ENCODE peak calls at places on chromosomes 3 and 15, in four cellular contexts. P, B, A and G are unnamed samples.

GRCh38 chr15:85751731-85752421 is 42.8 kb downstream of the KLHL25 start:
- DNase-seq in A (no peak), B (no peak), P (no peak), G (no peak)

GRCh38 chr3:54243262-54243931 is 121.0 kb downstream of the CACNA2D3 start:
- DNase-seq in B (no peak), A (no peak), P (peak; percentile 3), G (peak; percentile 46)

GRCh38 chr3:43505351-43505750 is 116.5 kb downstream of the ANO10 start:
- DNase-seq in B (no peak), A (peak; percentile 48), P (peak; percentile 61), G (peak; percentile 33)

GRCh38 chr3:122745365-122746021 is 48.1 kb downstream of the HSPBAP1 start:
- DNase-seq in A (peak; percentile 80), B (no peak), P (peak; percentile 66), G (peak; percentile 25)

GRCh38 chr3:133301194-133301593 is 98.7 kb upstream of the BFSP2 start:
- DNase-seq in A (peak; percentile 92), B (no peak), P (peak; percentile 90), G (peak; percentile 97)

GRCh38 chr15:101441706-101442105 is 47.8 kb downstream of the PCSK6 start:
- DNase-seq in P (no peak), B (no peak), A (no peak), G (no peak)

GRCh38 chr3:130935761-130936160 is 41.9 kb downstream of the ATP2C1 start:
- DNase-seq in A (peak; percentile 85), P (peak; percentile 64), B (no peak), G (peak; percentile 73)

GRCh38 chr3:9553021-9553948 is at the start of gene LHFPL4:
- DNase-seq in B (no peak), P (no peak), A (no peak), G (no peak)